ENCODE peak calls at places on chromosome 9, in seven cellular contexts. R, S, D, P, T, O and C are unnamed samples.
A peak's percentile ranks its signal among the peaks of the same experiment; 100 is the strongest.

GRCh38 chr9:98372077-98372812 is 116.8 kb upstream of the TBC1D2 start:
- DNase-seq in R (no peak), S (no peak), D (no peak), P (no peak), T (no peak), O (no peak), C (peak; percentile 40)

GRCh38 chr9:126440938-126441337 is 114.3 kb downstream of the MVB12B start:
- DNase-seq in R (no peak), S (no peak), D (no peak), P (no peak), T (no peak), O (no peak), C (peak; percentile 66)

GRCh38 chr9:109083813-109084405 is 35.8 kb downstream of the TMEM245 start:
- DNase-seq in R (no peak), S (no peak), D (no peak), P (no peak), T (no peak), O (no peak), C (no peak)

GRCh38 chr9:127971357-127972315 is 9.2 kb downstream of the EEIG1 start:
- DNase-seq in R (no peak), S (peak; percentile 38), D (no peak), P (no peak), T (no peak), O (no peak), C (peak; percentile 78)

GRCh38 chr9:98326402-98327248 is 71.2 kb upstream of the TBC1D2 start:
- DNase-seq in R (peak; percentile 48), S (peak; percentile 32), D (no peak), P (no peak), T (no peak), O (peak; percentile 65), C (no peak)

GRCh38 chr9:121599186-121599871 is 52.1 kb upstream of the DAB2IP start:
- DNase-seq in R (no peak), S (no peak), D (no peak), P (peak; percentile 85), T (no peak), O (peak; percentile 40), C (no peak)

GRCh38 chr9:38154501-38155421 is 85.7 kb upstream of the SHB start:
- DNase-seq in R (no peak), S (no peak), D (no peak), P (peak; percentile 38), T (no peak), O (no peak), C (no peak)

GRCh38 chr9:72443855-72444254 is 77.6 kb upstream of the TMC1 start:
- DNase-seq in R (no peak), S (peak; percentile 76), D (no peak), P (peak; percentile 57), T (no peak), O (no peak), C (no peak)

GRCh38 chr9:116550728-116551436 is 136.2 kb upstream of the TRIM32 start:
- DNase-seq in R (no peak), S (no peak), D (no peak), P (no peak), T (no peak), O (peak; percentile 91), C (no peak)

GRCh38 chr9:87742813-87743428 is 17.0 kb downstream of the CTSL start:
- DNase-seq in R (no peak), S (no peak), D (no peak), P (no peak), T (peak; percentile 61), O (no peak), C (no peak)

GRCh38 chr9:132094314-132094791 is 14.7 kb upstream of the MED27 start:
- DNase-seq in R (peak; percentile 83), S (no peak), D (no peak), P (peak; percentile 79), T (no peak), O (peak; percentile 86), C (no peak)

GRCh38 chr9:105243015-105243686 is 1.3 kb upstream of the SLC44A1 start:
- DNase-seq in R (no peak), S (no peak), D (no peak), P (no peak), T (no peak), O (peak; percentile 68), C (no peak)

GRCh38 chr9:127388037-127388855 is 8.7 kb upstream of the SLC2A8 start:
- DNase-seq in R (peak; percentile 93), S (peak; percentile 89), D (peak; percentile 83), P (peak; percentile 92), T (peak; percentile 73), O (peak; percentile 98), C (no peak)

GRCh38 chr9:715743-716400 is 125.6 kb upstream of the DMRT1 start:
- DNase-seq in R (no peak), S (no peak), D (no peak), P (no peak), T (no peak), O (peak; percentile 26), C (no peak)

GRCh38 chr9:92499701-92500100 is 17.4 kb upstream of the ASPN start:
- DNase-seq in R (no peak), S (no peak), D (no peak), P (no peak), T (no peak), O (no peak), C (no peak)

GRCh38 chr9:13351768-13352386 is 72.4 kb upstream of the MPDZ start:
- DNase-seq in R (peak; percentile 11), S (no peak), D (no peak), P (peak; percentile 59), T (no peak), O (peak; percentile 84), C (no peak)

GRCh38 chr9:133163559-133164208 is at the start of gene GBGT1:
- DNase-seq in R (no peak), S (no peak), D (peak; percentile 38), P (no peak), T (no peak), O (peak; percentile 65), C (peak; percentile 38)

GRCh38 chr9:84862786-84863185 is 193.3 kb downstream of the NTRK2 start:
- DNase-seq in R (no peak), S (no peak), D (no peak), P (no peak), T (peak; percentile 50), O (peak; percentile 38), C (no peak)

GRCh38 chr9:13139641-13140171 is 139.8 kb downstream of the MPDZ start:
- DNase-seq in R (peak; percentile 64), S (no peak), D (no peak), P (peak; percentile 82), T (no peak), O (peak; percentile 90), C (peak; percentile 26)

GRCh38 chr9:135819905-135820304 is 87.4 kb downstream of the CAMSAP1 start:
- DNase-seq in R (no peak), S (no peak), D (no peak), P (no peak), T (no peak), O (no peak), C (no peak)

GRCh38 chr9:83934569-83935275 is 13.5 kb upstream of the KIF27 start:
- DNase-seq in R (no peak), S (no peak), D (no peak), P (peak; percentile 77), T (no peak), O (peak; percentile 75), C (no peak)

DNA sequence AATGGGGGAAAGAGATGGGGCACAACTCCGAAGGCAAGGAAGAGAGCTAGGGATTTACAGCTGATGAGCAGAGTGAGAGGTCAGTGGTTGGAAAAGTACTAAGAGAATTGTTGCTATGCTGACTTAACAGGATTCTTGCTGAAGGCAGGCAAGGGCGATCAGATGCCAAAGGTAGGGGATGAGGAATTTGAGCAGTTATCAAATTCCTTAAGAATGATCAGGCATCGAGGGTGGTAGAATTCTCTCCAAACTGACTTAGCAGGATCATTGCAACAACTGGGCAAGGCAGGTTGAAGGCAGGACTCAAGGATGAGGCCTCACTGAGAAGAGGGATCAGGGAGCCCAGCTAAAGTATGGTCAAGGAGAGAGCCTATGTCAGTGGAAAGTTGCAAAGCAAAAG is 171.0 kb downstream of the HSD17B3 start:
- DNase-seq in R (no peak), S (no peak), D (no peak), P (no peak), T (no peak), O (no peak), C (no peak)
- H3K27ac ChIP-seq in R (no peak overlapping the region), S (no peak overlapping the region), D (no peak overlapping the region), P (no peak overlapping the region), T (no peak overlapping the region), O (no peak overlapping the region), C (no peak overlapping the region)

GRCh38 chr9:113484258-113484730 is 20.8 kb downstream of the RGS3 start:
- DNase-seq in R (no peak), S (no peak), D (no peak), P (no peak), T (no peak), O (peak; percentile 30), C (no peak)
- H3K27ac ChIP-seq in R (peak overlapping the region; percentile 61), S (no peak overlapping the region), D (no peak overlapping the region), P (peak overlapping the region; percentile 75), T (no peak overlapping the region), O (peak overlapping the region; percentile 66), C (no peak overlapping the region)

GRCh38 chr9:20380546-20380945 is 241.8 kb downstream of the MLLT3 start:
- DNase-seq in R (no peak), S (no peak), D (no peak), P (no peak), T (no peak), O (no peak), C (no peak)

GRCh38 chr9:20376042-20376441 is 246.3 kb downstream of the MLLT3 start:
- DNase-seq in R (no peak), S (no peak), D (no peak), P (no peak), T (no peak), O (no peak), C (no peak)

GRCh38 chr9:20376780-20377179 is 245.5 kb downstream of the MLLT3 start:
- DNase-seq in R (no peak), S (no peak), D (no peak), P (no peak), T (no peak), O (no peak), C (no peak)

GRCh38 chr9:20379804-20380225 is 242.5 kb downstream of the MLLT3 start:
- DNase-seq in R (no peak), S (no peak), D (no peak), P (no peak), T (no peak), O (no peak), C (no peak)

DNA sequence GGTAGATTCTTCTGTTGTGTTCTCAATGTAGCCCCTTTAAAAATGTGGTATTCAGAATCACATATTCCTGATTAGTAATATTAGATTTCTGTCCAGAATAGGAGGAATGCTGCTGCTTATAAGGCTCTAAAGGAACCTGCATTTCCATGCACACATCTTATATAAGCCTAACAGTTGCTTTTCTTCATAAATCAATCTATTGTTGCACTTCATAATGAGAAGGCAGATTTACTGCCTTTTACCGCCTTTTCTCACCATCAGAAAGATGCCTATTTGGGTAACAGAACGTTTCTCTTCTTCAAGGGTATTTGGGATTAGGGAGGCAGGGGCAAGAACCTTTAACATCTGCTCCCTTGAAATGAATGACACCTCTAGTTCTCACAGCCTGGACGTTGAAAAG is 243.4 kb downstream of the MLLT3 start:
- DNase-seq in R (no peak), S (no peak), D (no peak), P (no peak), T (no peak), O (no peak), C (no peak)
- H3K27ac ChIP-seq in R (no peak overlapping the region), S (no peak overlapping the region), D (no peak overlapping the region), P (no peak overlapping the region), T (no peak overlapping the region), O (no peak overlapping the region), C (no peak overlapping the region)

DNA sequence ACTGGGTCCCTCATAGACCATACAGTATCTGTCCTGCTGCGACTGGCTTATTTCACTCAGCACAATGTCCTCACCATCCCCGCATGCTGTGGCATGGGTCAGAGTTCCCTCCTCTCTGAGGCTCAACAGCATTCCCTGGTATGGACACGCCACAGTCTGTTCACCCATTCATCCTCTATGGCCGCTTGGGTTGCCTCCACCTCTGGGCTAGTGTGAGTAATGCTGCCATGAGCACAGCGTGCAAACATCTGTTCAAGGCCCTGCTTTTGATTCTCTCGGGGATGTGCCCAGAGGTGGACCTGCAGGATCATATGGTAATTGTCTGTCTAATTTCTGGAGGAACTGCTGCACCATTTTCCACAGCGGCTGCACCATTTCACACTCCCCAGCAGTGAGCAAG is 5.5 kb upstream of the FBP2 start:
- DNase-seq in R (no peak), S (no peak), D (no peak), P (no peak), T (no peak), O (no peak), C (no peak)
- H3K27ac ChIP-seq in R (no peak overlapping the region), S (no peak overlapping the region), D (no peak overlapping the region), P (no peak overlapping the region), T (no peak overlapping the region), O (no peak overlapping the region), C (no peak overlapping the region)